ENCODE peak calls at places on chromosomes 2 and 18, in seven cellular contexts. F is GM12878, V is breast epithelium, D is GM23248, Q is aorta, N is cardiac muscle cell, U is mesendoderm. E is an unnamed sample.
A peak's percentile ranks its signal among the peaks of the same experiment; 100 is the strongest.

GRCh38 chr2:138898855-138899254 is 118.7 kb upstream of the NXPH2 start:
- DNase-seq in F (no peak), V (no peak), D (no peak), Q (no peak), N (no peak), U (no peak), E (no peak)

GRCh38 chr2:147808520-147808919 is 36.3 kb upstream of the ACVR2A start:
- DNase-seq in F (no peak), V (no peak), D (no peak), Q (no peak), N (no peak), U (no peak), E (no peak)

GRCh38 chr2:17272170-17272569 is 246.1 kb downstream of the RAD51AP2 start:
- DNase-seq in F (no peak), V (no peak), D (no peak), Q (no peak), N (no peak), U (no peak), E (no peak)

GRCh38 chr2:17195016-17195415 is 323.2 kb downstream of the RAD51AP2 start:
- DNase-seq in F (no peak), V (no peak), D (no peak), Q (no peak), N (no peak), U (no peak), E (no peak)

GRCh38 chr18:54607213-54607934 is 16.3 kb downstream of the DYNAP start:
- DNase-seq in F (no peak), V (peak; percentile 66), D (peak; percentile 19), Q (no peak), N (peak; percentile 21), U (peak; percentile 42), E (no peak)

GRCh38 chr2:17576802-17577201 is 36.3 kb downstream of the VSNL1 start:
- DNase-seq in F (no peak), V (no peak), D (no peak), Q (no peak), N (no peak), U (no peak), E (no peak)

GRCh38 chr2:215779912-215780311 is 233.4 kb downstream of the MREG start:
- DNase-seq in F (no peak), V (no peak), D (no peak), Q (no peak), N (no peak), U (peak; percentile 53), E (no peak)

GRCh38 chr2:7681852-7682461 is 764.7 kb downstream of the RNF144A start:
- DNase-seq in F (no peak), V (no peak), D (no peak), Q (no peak), N (no peak), U (peak; percentile 13), E (no peak)

GRCh38 chr2:73908689-73909652 is 16.2 kb downstream of the ACTG2 start:
- DNase-seq in F (no peak), V (no peak), D (no peak), Q (no peak), N (no peak), U (no peak), E (no peak)

GRCh38 chr2:8673381-8673780 is 8.5 kb upstream of the ID2 start:
- DNase-seq in F (no peak), V (no peak), D (no peak), Q (no peak), N (no peak), U (no peak), E (no peak)

GRCh38 chr2:88283886-88284511 is 113.9 kb downstream of the THNSL2 start:
- DNase-seq in F (no peak), V (no peak), D (no peak), Q (no peak), N (no peak), U (no peak), E (no peak)

GRCh38 chr2:96150007-96150406 is 4.8 kb upstream of the DUSP2 start:
- DNase-seq in F (no peak), V (no peak), D (no peak), Q (peak; percentile 41), N (no peak), U (no peak), E (no peak)

GRCh38 chr2:186486651-186487647 is 889 bp downstream of the ZC3H15 start:
- DNase-seq in F (no peak), V (no peak), D (peak; percentile 55), Q (no peak), N (peak; percentile 38), U (no peak), E (no peak)

GRCh38 chr2:37689751-37690150 is 18.3 kb upstream of the CDC42EP3 start:
- DNase-seq in F (no peak), V (no peak), D (no peak), Q (no peak), N (no peak), U (no peak), E (no peak)

GRCh38 chr2:3301001-3301400 is 76.6 kb downstream of the EIPR1 start:
- DNase-seq in F (no peak), V (no peak), D (no peak), Q (no peak), N (peak; percentile 25), U (no peak), E (no peak)

GRCh38 chr2:156537147-156537546 is 101.0 kb downstream of the GPD2 start:
- DNase-seq in F (no peak), V (no peak), D (peak; percentile 75), Q (no peak), N (peak; percentile 8), U (peak; percentile 22), E (no peak)

GRCh38 chr2:231455890-231456289 is 8.4 kb downstream of the NCL start:
- DNase-seq in F (no peak), V (no peak), D (no peak), Q (no peak), N (no peak), U (no peak), E (no peak)

GRCh38 chr2:235148201-235149170 is 196.7 kb downstream of the SH3BP4 start:
- DNase-seq in F (no peak), V (no peak), D (no peak), Q (no peak), N (no peak), U (no peak), E (no peak)

GRCh38 chr18:25827961-25828561 is 262.4 kb downstream of the SS18 start:
- DNase-seq in F (no peak), V (no peak), D (peak; percentile 29), Q (no peak), N (peak; percentile 59), U (peak; percentile 37), E (no peak)

GRCh38 chr18:75727479-75727878 is 300.0 kb upstream of the SMIM21 start:
- DNase-seq in F (no peak), V (no peak), D (peak; percentile 68), Q (no peak), N (peak; percentile 59), U (peak; percentile 68), E (no peak)

GRCh38 chr2:2095360-2096093 is 235.5 kb downstream of the MYT1L start:
- DNase-seq in F (no peak), V (no peak), D (no peak), Q (no peak), N (no peak), U (no peak), E (no peak)

GRCh38 chr2:230128943-230129342 is 60.2 kb upstream of the SLC16A14 start:
- DNase-seq in F (no peak), V (no peak), D (peak; percentile 62), Q (no peak), N (peak; percentile 36), U (no peak), E (no peak)
- H3K27ac ChIP-seq in F (no peak overlapping the region), V (peak overlapping the region; percentile 77), D (no peak overlapping the region), Q (no peak overlapping the region), N (no peak overlapping the region), U (no peak overlapping the region), E (no peak overlapping the region)

GRCh38 chr2:223197046-223197445 is 145.1 kb downstream of the KCNE4 start:
- DNase-seq in F (no peak), V (no peak), D (no peak), Q (no peak), N (peak; percentile 11), U (no peak), E (no peak)
- H3K27ac ChIP-seq in F (no peak overlapping the region), V (no peak overlapping the region), D (no peak overlapping the region), Q (no peak overlapping the region), N (no peak overlapping the region), U (no peak overlapping the region), E (no peak overlapping the region)

DNA sequence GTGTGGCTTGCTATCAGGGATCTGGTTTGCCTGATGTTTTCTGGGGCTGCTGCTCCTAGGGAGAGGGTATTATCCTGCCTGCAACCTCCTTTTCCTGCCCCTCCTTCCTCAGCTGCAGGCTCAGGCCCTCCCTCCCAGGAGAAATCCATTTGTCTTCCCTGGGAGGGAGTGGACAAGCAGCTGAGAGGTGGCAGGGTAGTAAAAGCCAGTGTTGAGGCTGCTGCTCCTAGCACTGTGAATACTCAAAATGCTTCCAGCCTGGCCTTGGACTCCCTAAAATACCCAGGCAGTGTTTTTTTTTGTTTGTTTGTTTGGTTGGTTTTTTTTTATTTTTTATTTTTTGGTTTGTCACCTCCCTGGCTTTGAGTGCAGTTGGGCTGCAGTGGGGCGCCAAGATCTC is 13.5 kb downstream of the HOXD3 start:
- DNase-seq in F (no peak), V (no peak), D (no peak), Q (no peak), N (no peak), U (no peak), E (no peak)
- H3K27ac ChIP-seq in F (no peak overlapping the region), V (no peak overlapping the region), D (no peak overlapping the region), Q (no peak overlapping the region), N (no peak overlapping the region), U (no peak overlapping the region), E (no peak overlapping the region)

GRCh38 chr18:9839211-9839610 is 46.6 kb upstream of the TXNDC2 start:
- DNase-seq in F (no peak), V (no peak), D (no peak), Q (no peak), N (no peak), U (no peak), E (no peak)
- H3K27ac ChIP-seq in F (no peak overlapping the region), V (peak overlapping the region; percentile 56), D (no peak overlapping the region), Q (peak overlapping the region; percentile 8), N (no peak overlapping the region), U (no peak overlapping the region), E (no peak overlapping the region)

GRCh38 chr2:105626391-105626990 is 118.2 kb upstream of the NCK2 start:
- DNase-seq in F (no peak), V (no peak), D (no peak), Q (no peak), N (no peak), U (no peak), E (no peak)

GRCh38 chr2:105627530-105627929 is 117.2 kb upstream of the NCK2 start:
- DNase-seq in F (no peak), V (no peak), D (no peak), Q (no peak), N (peak; percentile 61), U (no peak), E (no peak)

GRCh38 chr2:105629634-105630033 is 115.1 kb upstream of the NCK2 start:
- DNase-seq in F (no peak), V (no peak), D (no peak), Q (no peak), N (no peak), U (no peak), E (no peak)

GRCh38 chr2:105634198-105634597 is 110.5 kb upstream of the NCK2 start:
- DNase-seq in F (no peak), V (no peak), D (no peak), Q (no peak), N (no peak), U (no peak), E (no peak)

DNA sequence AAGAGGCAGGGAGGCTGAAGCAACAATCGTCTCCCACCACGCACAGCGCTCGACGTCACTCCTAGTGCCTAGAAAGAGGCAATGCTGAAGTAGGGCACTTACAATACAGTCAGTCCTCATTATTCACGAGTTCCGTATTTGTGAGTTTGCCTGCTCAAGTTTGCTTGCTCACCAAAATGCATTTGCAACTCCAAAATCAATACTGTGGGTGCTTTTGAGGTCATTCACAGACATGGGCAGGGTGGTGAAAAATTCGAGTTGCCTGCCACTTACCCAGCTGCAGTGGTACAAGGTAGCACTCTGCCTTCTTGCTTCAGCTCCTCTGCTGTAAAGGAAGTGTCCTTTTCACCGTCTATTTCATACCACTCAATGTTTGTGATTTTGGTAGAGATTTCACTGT is 113.7 kb upstream of the NCK2 start:
- DNase-seq in F (no peak), V (no peak), D (no peak), Q (no peak), N (no peak), U (no peak), E (no peak)
- H3K27ac ChIP-seq in F (no peak overlapping the region), V (no peak overlapping the region), D (no peak overlapping the region), Q (no peak overlapping the region), N (no peak overlapping the region), U (no peak overlapping the region), E (no peak overlapping the region)

E was measured in caudate nucleus.